ENCODE peak calls at places on chromosomes 1 and 21, in seven cellular contexts. V is tibial artery, Q is ovary, Z is A549, E is colonic mucosa, D is lower lobe of right lung, M is PC-3. S is an unnamed sample.

GRCh38 chr21:27674037-27674436 is 707.1 kb upstream of the ADAMTS5 start:
- DNase-seq in V (no peak), Q (no peak), Z (no peak), E (no peak), D (no peak), M (peak; percentile 31), S (no peak)

GRCh38 chr1:181010789-181011188 is 11.9 kb downstream of the STX6 start:
- DNase-seq in V (no peak), Q (no peak), Z (no peak), E (no peak), D (no peak), M (no peak), S (no peak)

GRCh38 chr1:47689894-47690293 is 252.1 kb downstream of the FOXD2 start:
- DNase-seq in V (peak; percentile 9), Q (no peak), Z (no peak), E (peak; percentile 16), D (no peak), M (no peak), S (no peak)

GRCh38 chr21:44910229-44911065 is 10.3 kb downstream of the ITGB2 start:
- DNase-seq in V (no peak), Q (no peak), Z (no peak), E (no peak), D (no peak), M (no peak), S (no peak)

GRCh38 chr1:203464743-203465142 is 10.9 kb upstream of the PRELP start:
- DNase-seq in V (peak; percentile 26), Q (no peak), Z (no peak), E (no peak), D (no peak), M (no peak), S (no peak)

GRCh38 chr1:156664949-156665411 is 12.2 kb downstream of the NES start:
- DNase-seq in V (peak; percentile 42), Q (no peak), Z (no peak), E (peak; percentile 47), D (no peak), M (no peak), S (no peak)

GRCh38 chr1:63728611-63729226 is 45.1 kb upstream of the ROR1 start:
- DNase-seq in V (no peak), Q (no peak), Z (no peak), E (no peak), D (no peak), M (no peak), S (no peak)

GRCh38 chr21:32726742-32727477 is 903 bp downstream of the SYNJ1 start:
- DNase-seq in V (peak; percentile 25), Q (no peak), Z (peak; percentile 11), E (peak; percentile 53), D (no peak), M (peak; percentile 28), S (peak; percentile 36)

GRCh38 chr1:46638921-46639320 is 22.3 kb upstream of the MOB3C start:
- DNase-seq in V (no peak), Q (no peak), Z (no peak), E (no peak), D (no peak), M (no peak), S (no peak)

GRCh38 chr1:51421961-51422360 is 91.6 kb upstream of the TTC39A start:
- DNase-seq in V (no peak), Q (no peak), Z (peak; percentile 29), E (no peak), D (no peak), M (peak; percentile 54), S (peak; percentile 38)

GRCh38 chr1:207886227-207886626 is 24.7 kb downstream of the CD34 start:
- DNase-seq in V (no peak), Q (no peak), Z (no peak), E (no peak), D (no peak), M (no peak), S (no peak)
- H3K4me1 ChIP-seq in V (peaks cover 42% of the 10 kb centered on the region), Q (peaks cover 14% of the 10 kb centered on the region), Z (peaks cover 8% of the 10 kb centered on the region), E (no peaks in the 10 kb centered on the region), D (peaks cover 78% of the 10 kb centered on the region), M (peaks cover 12% of the 10 kb centered on the region), S (no peaks in the 10 kb centered on the region)

DNA sequence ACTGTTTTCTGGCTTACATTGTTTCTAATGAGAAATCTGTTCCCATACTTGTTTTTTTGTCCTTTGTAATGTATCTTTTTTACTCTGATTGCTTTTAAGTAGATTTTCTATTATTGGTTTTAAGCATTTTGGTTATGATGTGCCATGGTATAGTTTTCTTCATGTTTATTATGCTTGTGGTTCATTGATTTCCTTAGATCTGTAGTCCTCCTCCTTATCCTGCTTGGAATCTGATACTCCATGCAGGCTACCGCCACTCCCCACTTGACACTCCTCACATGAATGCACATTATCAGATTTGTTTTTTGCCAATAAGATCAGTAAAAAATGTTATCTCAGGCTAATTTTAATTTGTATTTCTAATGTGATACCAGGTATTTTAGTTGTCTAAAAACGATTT is 20.8 kb downstream of the UROD start:
- DNase-seq in V (no peak), Q (no peak), Z (no peak), E (no peak), D (no peak), M (no peak), S (no peak)
- H3K27ac ChIP-seq in V (no peak overlapping the region), Q (no peak overlapping the region), Z (no peak overlapping the region), E (no peak overlapping the region), D (no peak overlapping the region), M (no peak overlapping the region), S (no peak overlapping the region)

DNA sequence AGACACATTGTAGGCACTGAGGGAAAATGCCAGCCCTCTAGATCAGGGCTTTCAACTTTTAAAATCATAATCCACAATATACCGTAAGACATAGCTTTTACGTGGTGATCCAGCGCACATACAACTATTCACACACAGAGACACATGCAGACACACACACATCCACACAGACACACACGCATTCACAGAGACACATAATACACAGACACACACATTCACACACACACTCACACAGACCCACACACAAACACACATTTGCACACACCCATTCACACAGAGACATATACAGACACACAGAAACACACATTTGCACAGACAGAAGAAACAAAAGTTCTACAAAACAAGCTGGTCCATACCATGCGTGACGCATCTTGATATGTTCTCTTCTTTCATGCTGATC is 244.5 kb downstream of the RHOU start:
- DNase-seq in V (no peak), Q (no peak), Z (no peak), E (no peak), D (no peak), M (no peak), S (no peak)
- TF ChIP-seq CTCF in V (no peak), Q (no peak), Z (no peak), E (no peak), D (no peak), M (no peak), S (no peak)

GRCh38 chr1:15261155-15262002 is 14.4 kb downstream of the FHAD1 start:
- DNase-seq in V (peak; percentile 57), Q (no peak), Z (no peak), E (peak; percentile 53), D (peak; percentile 84), M (no peak), S (no peak)

GRCh38 chr1:15260418-15261154 is 13.6 kb downstream of the FHAD1 start:
- DNase-seq in V (no peak), Q (peak; percentile 74), Z (no peak), E (no peak), D (no peak), M (peak; percentile 44), S (peak; percentile 49)

GRCh38 chr1:15257309-15257708 is 10.3 kb downstream of the FHAD1 start:
- DNase-seq in V (no peak), Q (no peak), Z (no peak), E (no peak), D (no peak), M (no peak), S (no peak)

GRCh38 chr1:15259608-15260007 is 12.6 kb downstream of the FHAD1 start:
- DNase-seq in V (no peak), Q (no peak), Z (no peak), E (no peak), D (no peak), M (no peak), S (no peak)

DNA sequence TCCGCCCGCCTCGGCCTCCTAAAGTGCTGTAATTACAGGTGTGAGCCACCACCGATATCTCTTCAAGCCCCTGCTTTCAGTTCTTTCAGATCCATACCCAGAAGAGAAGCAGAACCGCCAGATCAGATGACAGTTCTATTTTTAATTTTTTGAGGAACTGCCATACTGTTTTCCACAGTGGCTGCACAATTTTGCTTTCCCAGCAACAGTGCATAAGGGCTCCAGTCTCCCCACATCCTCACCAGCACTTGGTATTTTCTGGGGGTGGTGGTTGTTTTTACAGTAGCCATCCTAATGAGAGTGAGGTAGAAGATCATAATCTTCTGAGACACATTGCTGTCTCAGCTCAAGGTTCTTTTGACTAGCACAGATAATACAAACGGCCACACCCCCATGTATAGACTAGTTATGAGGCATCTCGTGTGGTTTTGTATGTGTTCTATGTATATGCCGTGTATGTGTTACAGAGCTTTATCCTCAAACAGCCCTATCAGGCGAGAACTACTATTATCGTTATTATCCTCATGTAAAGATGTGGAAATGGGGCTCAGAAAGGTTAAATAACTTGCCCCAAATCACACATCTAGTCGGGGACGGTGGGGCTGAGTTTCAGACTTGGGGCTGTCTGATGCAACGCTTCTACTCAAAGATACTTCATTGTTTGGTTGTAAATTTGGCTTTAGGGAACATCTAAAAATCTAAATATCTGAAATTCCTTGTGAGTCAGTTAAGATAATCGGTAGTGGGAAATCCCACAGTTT is 12.0 kb downstream of the FHAD1 start:
- DNase-seq in V (no peak), Q (no peak), Z (no peak), E (no peak), D (no peak), M (no peak), S (no peak)
- H3K4me1 ChIP-seq in V (no peaks in the 10 kb centered on the region), Q (peaks cover 15% of the 10 kb centered on the region), Z (peaks cover 13% of the 10 kb centered on the region), E (no peaks in the 10 kb centered on the region), D (peaks cover 56% of the 10 kb centered on the region), M (no peaks in the 10 kb centered on the region), S (no peaks in the 10 kb centered on the region)

GRCh38 chr1:92951141-92951582 is 10.1 kb downstream of the DIPK1A start:
- DNase-seq in V (no peak), Q (no peak), Z (peak; percentile 31), E (peak; percentile 69), D (no peak), M (peak; percentile 57), S (peak; percentile 22)
- H3K27ac ChIP-seq in V (peak overlapping the region; percentile 57), Q (no peak overlapping the region), Z (peak overlapping the region; percentile 88), E (peak overlapping the region; percentile 43), D (no peak overlapping the region), M (peak overlapping the region; percentile 59), S (peak overlapping the region; percentile 86)

GRCh38 chr1:90434460-90434859 is 282.6 kb downstream of the BARHL2 start:
- DNase-seq in V (no peak), Q (no peak), Z (no peak), E (no peak), D (no peak), M (peak; percentile 19), S (no peak)
- TF ChIP-seq CTCF in V (no peak), Q (no peak), Z (no peak), E (no peak), D (no peak), M (peak; percentile 55), S (peak; percentile 57)

GRCh38 chr1:68207129-68207689 is 25.1 kb downstream of the WLS start:
- DNase-seq in V (no peak), Q (no peak), Z (no peak), E (no peak), D (no peak), M (peak; percentile 78), S (no peak)
- H3K4me1 ChIP-seq in V (peaks cover 58% of the 10 kb centered on the region), Q (peaks cover 8% of the 10 kb centered on the region), Z (peaks cover 4% of the 10 kb centered on the region), E (no peaks in the 10 kb centered on the region), D (peaks cover 56% of the 10 kb centered on the region), M (peaks cover 27% of the 10 kb centered on the region), S (peaks cover 6% of the 10 kb centered on the region)

GRCh38 chr1:109229531-109230127 is 15.9 kb downstream of the SARS1 start:
- DNase-seq in V (no peak), Q (no peak), Z (no peak), E (no peak), D (no peak), M (no peak), S (no peak)
- H3K27ac ChIP-seq in V (no peak overlapping the region), Q (no peak overlapping the region), Z (no peak overlapping the region), E (no peak overlapping the region), D (no peak overlapping the region), M (no peak overlapping the region), S (no peak overlapping the region)